ENCODE peak calls at places on chromosomes 4 and X, in eight cellular contexts. A, X, C, I, P, E, O and T are unnamed samples.
A peak's percentile ranks its signal among the peaks of the same experiment; 100 is the strongest.

GRCh38 chr4:76430519-76431388 is 4.3 kb upstream of the SHROOM3 start:
- DNase-seq in A (no peak), X (peak; percentile 58), C (no peak), I (no peak), P (peak; percentile 65), E (no peak), O (no peak), T (peak; percentile 64)

GRCh38 chr4:31737419-31737818 is 1017.2 kb downstream of the PCDH7 start:
- DNase-seq in A (no peak), X (no peak), C (no peak), I (no peak), P (no peak), E (no peak), O (no peak), T (no peak)

GRCh38 chr4:31557444-31557843 is 837.3 kb downstream of the PCDH7 start:
- DNase-seq in A (no peak), X (no peak), C (no peak), I (no peak), P (no peak), E (no peak), O (no peak), T (no peak)

GRCh38 chr4:179398414-179398813 is 1956.2 kb upstream of the AGA start:
- DNase-seq in A (no peak), X (no peak), C (no peak), I (no peak), P (no peak), E (no peak), O (no peak), T (no peak)

GRCh38 chr4:188623314-188623854 is 484.1 kb downstream of the TRIML1 start:
- DNase-seq in A (no peak), X (no peak), C (no peak), I (no peak), P (no peak), E (no peak), O (no peak), T (no peak)

GRCh38 chrX:111095974-111096870 is at the start of gene PAK3:
- DNase-seq in A (peak; percentile 47), X (peak; percentile 65), C (peak; percentile 17), I (peak; percentile 15), P (peak; percentile 66), E (peak; percentile 26), O (peak; percentile 69), T (peak; percentile 58)

GRCh38 chr4:138650917-138651564 is 364.5 kb upstream of the NOCT start:
- DNase-seq in A (no peak), X (peak; percentile 98), C (no peak), I (no peak), P (peak; percentile 94), E (no peak), O (no peak), T (no peak)

GRCh38 chr4:163161536-163162205 is 5.0 kb downstream of the NAF1 start:
- DNase-seq in A (no peak), X (peak; percentile 85), C (no peak), I (no peak), P (no peak), E (peak; percentile 17), O (no peak), T (no peak)